ENCODE peak calls at places on chromosomes 2 and 18, in four cellular contexts. P, T, X and J are unnamed samples.
A peak's percentile ranks its signal among the peaks of the same experiment; 100 is the strongest.

GRCh38 chr2:223414646-223415045 is 187.5 kb downstream of the SCG2 start:
- DNase-seq in X (no peak), P (peak; percentile 94), T (peak; percentile 94), J (no peak)

GRCh38 chr2:68835636-68836035 is 35.6 kb downstream of the BMP10 start:
- DNase-seq in P (no peak), T (no peak), X (no peak), J (peak; percentile 90)

GRCh38 chr2:167972746-167973145 is 274.6 kb downstream of the STK39 start:
- DNase-seq in X (no peak), T (no peak), P (no peak), J (no peak)

GRCh38 chr18:51011709-51012108 is 18.3 kb upstream of the SMAD4 start:
- DNase-seq in T (no peak), P (no peak), X (no peak), J (no peak)

GRCh38 chr2:172283476-172283875 is 143.9 kb upstream of the ITGA6 start:
- DNase-seq in X (no peak), P (peak; percentile 69), T (peak; percentile 73), J (no peak)

GRCh38 chr2:108074150-108074549 is 87.8 kb downstream of the SLC5A7 start:
- DNase-seq in T (no peak), X (no peak), P (no peak), J (no peak)

GRCh38 chr2:217714268-217714643 is 288.5 kb downstream of the TNS1 start:
- DNase-seq in X (peak; percentile 36), P (peak; percentile 75), T (peak; percentile 81), J (no peak)

GRCh38 chr2:16755377-16755776 is 89.7 kb upstream of the CYRIA start:
- DNase-seq in T (no peak), X (no peak), P (no peak), J (no peak)

GRCh38 chr2:149427371-149427770 is 97.0 kb downstream of the LYPD6 start:
- DNase-seq in X (no peak), P (no peak), T (no peak), J (peak; percentile 5)

GRCh38 chr2:30992781-30993180 is 145.5 kb downstream of the GALNT14 start:
- DNase-seq in X (no peak), T (no peak), P (no peak), J (no peak)

GRCh38 chr2:64273524-64274398 is 129.5 kb upstream of the PELI1 start:
- DNase-seq in T (peak; percentile 95), X (peak; percentile 97), P (peak; percentile 95), J (no peak)

GRCh38 chr2:164813535-164813934 is 28.1 kb downstream of the COBLL1 start:
- DNase-seq in P (no peak), T (no peak), X (no peak), J (no peak)

GRCh38 chr2:113407446-113408099 is 29.9 kb upstream of the ZNG1B start:
- DNase-seq in T (peak; percentile 18), P (no peak), X (peak; percentile 82), J (no peak)

GRCh38 chr2:3076848-3077735 is 300.5 kb downstream of the EIPR1 start:
- DNase-seq in P (no peak), T (no peak), X (no peak), J (no peak)

GRCh38 chr2:182066439-182067061 is 80.9 kb downstream of the PPP1R1C start:
- DNase-seq in X (peak; percentile 88), T (peak; percentile 97), P (peak; percentile 98), J (no peak)

GRCh38 chr2:111168528-111168929 is 47.8 kb downstream of the BCL2L11 start:
- DNase-seq in P (peak; percentile 69), X (peak; percentile 94), T (peak; percentile 78), J (peak; percentile 73)

GRCh38 chr18:10950876-10951630 is 198.3 kb downstream of the PIEZO2 start:
- DNase-seq in X (no peak), P (no peak), T (no peak), J (no peak)

GRCh38 chr2:124024491-124025348 is at the start of gene CNTNAP5:
- DNase-seq in T (peak; percentile 21), X (no peak), P (peak; percentile 1), J (no peak)

GRCh38 chr2:18077211-18077610 is 198.7 kb downstream of the KCNS3 start:
- DNase-seq in T (peak; percentile 64), X (no peak), P (peak; percentile 56), J (no peak)

GRCh38 chr18:36281941-36282340 is 15.6 kb upstream of the FHOD3 start:
- DNase-seq in T (no peak), P (no peak), X (no peak), J (no peak)

GRCh38 chr2:210617732-210618330 is 61.4 kb downstream of the CPS1 start:
- DNase-seq in T (peak; percentile 32), P (peak; percentile 27), X (peak; percentile 64), J (peak; percentile 72)

GRCh38 chr2:241485172-241485911 is 23.0 kb downstream of the STK25 start:
- DNase-seq in X (no peak), T (no peak), P (no peak), J (no peak)

GRCh38 chr2:126932529-126932928 is 33.8 kb downstream of the TEX51 start:
- DNase-seq in T (no peak), P (no peak), X (no peak), J (no peak)

GRCh38 chr2:217691920-217692666 is 310.7 kb downstream of the TNS1 start:
- DNase-seq in X (no peak), T (peak; percentile 84), P (peak; percentile 75), J (no peak)

GRCh38 chr2:33186937-33187336 is 240.2 kb downstream of the LTBP1 start:
- DNase-seq in P (no peak), T (no peak), X (no peak), J (no peak)

GRCh38 chr2:70381235-70381634 is 79.4 kb upstream of the FAM136A start:
- DNase-seq in P (peak; percentile 12), X (peak; percentile 52), T (peak; percentile 13), J (no peak)

GRCh38 chr2:142716463-142717242 is 160.8 kb upstream of the KYNU start:
- DNase-seq in T (peak; percentile 81), P (peak; percentile 78), X (no peak), J (no peak)

GRCh38 chr18:69954719-69955118 is 7.0 kb upstream of the CD226 start:
- DNase-seq in X (no peak), P (peak; percentile 40), T (peak; percentile 40), J (no peak)

DNA sequence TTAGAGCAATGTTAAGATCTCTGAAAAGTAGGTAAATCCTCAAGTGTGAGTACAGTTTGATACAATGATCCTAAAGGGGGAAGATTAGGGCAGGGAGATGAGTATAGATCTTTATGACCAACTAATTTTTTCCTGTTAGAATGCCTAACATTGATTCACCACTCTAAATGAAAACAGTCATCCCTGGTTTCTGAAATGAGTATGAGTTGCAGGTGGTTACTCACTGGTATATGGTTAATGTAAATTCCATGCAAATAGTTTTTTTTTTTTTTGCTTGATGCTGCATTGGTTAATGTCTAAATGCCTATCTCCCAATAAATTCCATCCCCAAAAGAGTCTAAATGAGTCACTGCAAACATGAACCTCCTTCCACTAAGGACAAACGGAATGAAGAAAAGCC is 55.0 kb upstream of the SERPINB2 start:
- DNase-seq in T (peak; percentile 81), P (peak; percentile 78), X (peak; percentile 96), J (no peak)
- H3K4me2 ChIP-seq in T (no peak overlapping the region), P (peak overlapping the region; percentile 27), X (peak overlapping the region; percentile 71), J (no peak overlapping the region)

GRCh38 chr2:178448968-178449661 is 1.9 kb downstream of the PRKRA start:
- DNase-seq in P (no peak), X (no peak), T (no peak), J (peak; percentile 49)
- H3K4me3 ChIP-seq in P (peak overlapping the region; percentile 89), X (peak overlapping the region; percentile 93), T (no peak overlapping the region), J (peak overlapping the region; percentile 76)

DNA sequence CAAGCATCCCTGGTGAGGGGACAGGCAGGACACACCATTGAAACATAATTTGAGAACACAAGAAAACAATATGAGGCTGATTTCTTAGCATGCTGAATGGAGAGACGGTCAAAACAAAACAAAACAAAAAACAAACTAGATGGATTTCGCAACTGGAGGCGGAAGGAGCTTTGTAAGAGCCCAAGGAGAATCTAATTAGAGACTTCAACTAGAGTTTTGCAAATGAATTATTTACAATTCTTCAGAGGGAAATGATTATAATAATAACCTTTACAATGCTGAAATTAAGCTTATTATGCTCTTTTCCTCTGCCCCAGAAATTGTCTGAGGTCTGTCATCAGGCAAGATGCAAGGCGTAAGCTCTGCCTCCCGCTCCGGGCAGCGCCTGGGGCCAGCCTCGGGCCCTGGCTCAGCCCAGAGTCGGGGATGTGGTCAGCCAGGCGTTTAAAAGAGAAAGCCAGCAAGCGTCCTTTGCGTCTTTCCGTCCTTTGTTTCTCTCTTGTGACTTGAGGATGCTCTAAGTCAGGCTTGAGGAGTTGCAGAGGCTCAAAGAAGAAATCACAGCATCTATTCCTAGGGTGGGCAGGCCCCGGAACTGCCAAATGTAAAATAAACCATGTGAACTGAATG is 139.6 kb downstream of the TWIST2 start:
- DNase-seq in T (no peak), P (no peak), X (no peak), J (no peak)
- H3K4me2 ChIP-seq in T (no peak overlapping the region), P (no peak overlapping the region), X (no peak overlapping the region), J (no peak overlapping the region)

DNA sequence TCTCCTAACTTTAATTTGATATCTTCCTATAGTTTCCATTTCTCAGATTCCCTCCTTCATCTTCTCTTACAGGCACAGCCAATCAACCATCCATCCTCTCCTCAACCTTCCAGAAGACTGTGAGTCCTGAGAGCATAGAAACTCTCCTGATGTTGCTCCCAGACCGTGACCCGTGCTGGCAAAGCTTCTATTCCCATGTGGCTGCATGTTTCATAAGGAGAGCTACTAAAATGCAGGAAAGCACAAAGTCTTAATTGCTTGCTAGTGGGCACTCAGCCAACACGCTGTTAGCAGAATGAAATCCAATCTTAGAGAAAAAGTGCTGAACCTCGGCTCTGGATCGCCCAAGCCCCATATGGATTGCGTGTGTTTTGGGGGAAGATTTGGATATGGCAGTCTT is 1244.7 kb upstream of the ZEB2 start:
- DNase-seq in T (no peak), P (no peak), X (no peak), J (no peak)
- H3K4me3 ChIP-seq in T (no peak overlapping the region), P (no peak overlapping the region), X (no peak overlapping the region), J (no peak overlapping the region)

DNA sequence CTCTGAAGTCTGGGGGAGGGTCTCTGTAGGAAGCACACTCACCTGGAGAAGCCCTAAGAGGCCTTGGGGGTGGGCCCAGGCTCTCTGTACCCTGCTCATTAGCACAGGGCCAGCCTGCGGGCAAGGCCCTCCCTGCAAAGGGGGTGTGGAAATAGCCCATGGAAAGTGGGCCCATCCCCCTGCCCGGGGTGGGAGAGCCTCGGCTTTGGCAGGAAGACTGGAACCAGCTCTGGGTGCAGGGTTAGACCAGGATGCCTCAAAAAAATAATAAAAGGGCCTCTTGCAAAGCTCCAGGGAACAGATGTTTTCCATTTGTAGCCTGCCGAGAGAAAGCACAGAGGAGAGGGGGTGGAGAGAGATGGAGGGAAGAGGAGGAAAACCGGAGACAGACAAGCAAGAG is 98.7 kb downstream of the STPG4 start:
- DNase-seq in T (peak; percentile 73), P (peak; percentile 55), X (no peak), J (no peak)
- H3K4me2 ChIP-seq in T (no peak overlapping the region), P (peak overlapping the region; percentile 66), X (no peak overlapping the region), J (no peak overlapping the region)

DNA sequence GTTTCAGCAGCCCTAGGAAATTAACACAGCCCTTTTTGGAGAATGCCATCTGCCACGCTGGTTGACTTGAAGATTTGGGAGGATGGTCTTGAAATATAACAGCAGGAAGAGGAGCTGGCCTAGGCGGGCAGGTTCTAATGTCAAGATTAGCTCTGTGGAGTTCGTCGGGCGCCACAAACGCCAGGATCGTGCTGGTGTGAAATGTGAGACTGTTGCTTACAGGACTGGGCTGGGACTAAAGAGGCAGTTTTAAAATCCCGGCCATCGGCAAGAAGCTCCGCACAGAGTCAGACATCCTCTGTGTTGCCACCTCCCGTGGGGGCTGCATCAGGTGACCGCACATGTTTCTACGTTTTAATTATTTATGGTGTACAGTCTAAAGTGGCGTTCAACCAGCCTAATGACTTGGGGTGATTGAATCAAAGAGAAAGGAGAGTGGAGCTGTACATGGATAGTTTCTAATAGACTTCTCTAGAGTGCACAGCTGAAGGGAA is 99.4 kb upstream of the BCL11A start:
- DNase-seq in P (no peak), T (no peak), X (no peak), J (no peak)
- H3K4me3 ChIP-seq in P (no peak overlapping the region), T (no peak overlapping the region), X (no peak overlapping the region), J (no peak overlapping the region)